ENCODE peak calls at places on chromosomes 12 and 14, in ten cellular contexts. Z is SK-N-SH, C is neural progenitor cell, Y is mammary epithelial cell, A is heart right ventricle, U is small intestine, N is colonic mucosa, J is H1, X is aorta, Q is IMR-90. V is an unnamed sample.

GRCh38 chr14:80426686-80427085 is 215.4 kb upstream of the DIO2 start:
- DNase-seq in Y (peak; percentile 58), Z (no peak), C (no peak), N (no peak), Q (peak; percentile 52), X (no peak), J (no peak), U (no peak), A (no peak), V (no peak)

GRCh38 chr12:107558141-107558815 is 127.3 kb upstream of the PWP1 start:
- DNase-seq in X (no peak), U (no peak), N (no peak), A (no peak), Q (no peak), J (no peak), C (no peak), Z (no peak), Y (no peak), V (no peak)

GRCh38 chr12:67677166-67677565 is 28.6 kb downstream of the DYRK2 start:
- DNase-seq in J (no peak), Y (peak; percentile 25), X (no peak), Q (peak; percentile 27), A (no peak), Z (no peak), U (no peak), C (no peak), N (no peak), V (no peak)

GRCh38 chr14:100533647-100534485 is 53.4 kb downstream of the BEGAIN start:
- DNase-seq in N (peak; percentile 23), Y (no peak), J (no peak), U (peak; percentile 31), X (peak; percentile 73), Q (no peak), Z (peak; percentile 59), C (no peak), A (peak; percentile 3), V (no peak)

GRCh38 chr12:107718606-107719005 is 33.0 kb downstream of the PWP1 start:
- DNase-seq in U (no peak), Y (no peak), Z (no peak), N (no peak), J (no peak), X (no peak), Q (no peak), A (no peak), C (no peak), V (no peak)

GRCh38 chr12:104370989-104371870 is 67.7 kb downstream of the EID3 start:
- DNase-seq in C (peak; percentile 46), A (no peak), Q (peak; percentile 57), Z (no peak), X (no peak), Y (peak; percentile 31), U (no peak), N (no peak), J (no peak), V (no peak)

GRCh38 chr12:124293286-124294003 is 1.4 kb upstream of the RFLNA start:
- DNase-seq in N (peak; percentile 64), C (no peak), J (no peak), X (no peak), U (peak; percentile 43), Y (no peak), Q (no peak), Z (no peak), A (no peak), V (no peak)

GRCh38 chr14:31441273-31442110 is 15.8 kb downstream of the DTD2 start:
- DNase-seq in Q (peak; percentile 72), Z (no peak), C (no peak), N (no peak), Y (no peak), J (no peak), A (no peak), X (no peak), U (no peak), V (no peak)

GRCh38 chr12:42507031-42507430 is 82.5 kb downstream of the PRICKLE1 start:
- DNase-seq in C (no peak), Y (no peak), Q (no peak), X (no peak), J (no peak), Z (no peak), U (no peak), A (no peak), N (no peak), V (no peak)

GRCh38 chr14:59310644-59311043 is 122.2 kb downstream of the DAAM1 start:
- DNase-seq in N (no peak), J (no peak), C (no peak), Q (no peak), Y (no peak), X (no peak), A (no peak), U (no peak), Z (no peak), V (no peak)

GRCh38 chr12:116196752-116197718 is 80.5 kb downstream of the MED13L start:
- DNase-seq in Y (no peak), U (peak; percentile 64), Z (peak; percentile 12), N (peak; percentile 23), Q (no peak), X (no peak), C (no peak), A (peak; percentile 12), J (no peak), V (no peak)

GRCh38 chr12:93740721-93741120 is 63.5 kb downstream of the CRADD start:
- DNase-seq in Q (peak; percentile 6), C (no peak), N (no peak), U (peak; percentile 40), X (no peak), Y (no peak), A (no peak), Z (no peak), J (no peak), V (no peak)

GRCh38 chr12:87768884-87769283 is 260.3 kb downstream of the C12orf50 start:
- DNase-seq in N (no peak), Z (no peak), J (no peak), C (no peak), U (no peak), Y (no peak), Q (no peak), X (no peak), A (no peak), V (no peak)

GRCh38 chr14:104732355-104732804 is 8.4 kb downstream of the ADSS1 start:
- DNase-seq in U (peak; percentile 86), C (no peak), J (no peak), Y (peak; percentile 40), Z (no peak), A (peak; percentile 85), X (peak; percentile 92), Q (no peak), N (peak; percentile 93), V (no peak)

GRCh38 chr12:131949431-131950181 is at the start of gene EP400:
- DNase-seq in X (peak; percentile 99), A (peak; percentile 96), Z (peak; percentile 99), U (peak; percentile 94), Y (peak; percentile 93), N (peak; percentile 96), J (peak; percentile 94), Q (peak; percentile 90), C (peak; percentile 98), V (peak; percentile 86)

GRCh38 chr14:69106451-69106850 is 46.5 kb downstream of the DCAF5 start:
- DNase-seq in Y (no peak), U (no peak), Z (no peak), J (no peak), A (no peak), X (no peak), Q (no peak), C (no peak), N (no peak), V (no peak)

GRCh38 chr14:69101331-69101826 is 51.5 kb downstream of the DCAF5 start:
- DNase-seq in Z (peak; percentile 20), X (no peak), Q (peak; percentile 91), Y (peak; percentile 75), J (no peak), A (peak; percentile 48), U (peak; percentile 88), C (peak; percentile 44), N (peak; percentile 53), V (peak; percentile 7)

GRCh38 chr14:69107407-69108003 is 45.4 kb downstream of the DCAF5 start:
- DNase-seq in Z (peak; percentile 61), X (no peak), U (peak; percentile 68), Q (peak; percentile 71), N (peak; percentile 53), A (peak; percentile 61), Y (peak; percentile 63), C (peak; percentile 68), J (no peak), V (no peak)

GRCh38 chr14:69108358-69108757 is 44.6 kb downstream of the DCAF5 start:
- DNase-seq in U (no peak), X (no peak), Y (no peak), N (no peak), Z (no peak), C (no peak), A (no peak), Q (no peak), J (no peak), V (no peak)

DNA sequence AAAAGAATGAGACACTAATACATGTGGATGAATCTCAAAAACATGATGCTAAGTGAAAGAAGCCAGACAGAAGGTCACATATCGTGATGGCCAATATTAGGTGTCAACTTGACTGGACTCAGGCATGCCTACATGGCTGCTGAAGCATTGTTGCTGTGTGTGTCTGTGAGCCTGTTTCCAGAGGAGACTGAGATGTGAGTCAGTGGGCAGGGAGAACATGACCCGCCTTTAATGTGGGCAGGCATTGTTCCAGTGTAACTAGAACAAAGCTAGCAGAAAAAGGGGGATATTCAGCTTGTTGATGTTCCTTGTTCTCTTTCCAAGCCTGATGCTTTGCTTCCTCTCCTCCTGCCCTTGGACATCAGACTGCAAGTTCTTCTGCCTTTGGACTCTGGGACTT is 47.6 kb downstream of the DCAF5 start:
- DNase-seq in U (no peak), C (no peak), Z (no peak), N (no peak), Y (peak; percentile 75), J (no peak), A (no peak), X (no peak), Q (peak; percentile 79), V (no peak)
- H3K36me3 ChIP-seq in U (peaks cover 9% of the 10 kb centered on the region), C (peaks cover 4% of the 10 kb centered on the region), Z (peaks cover 12% of the 10 kb centered on the region), N (no peaks in the 10 kb centered on the region), Y (peaks cover 2% of the 10 kb centered on the region), J (peaks cover 2% of the 10 kb centered on the region), A (no peaks in the 10 kb centered on the region), X (no peaks in the 10 kb centered on the region), Q (peaks cover 2% of the 10 kb centered on the region), V (peaks cover 4% of the 10 kb centered on the region)

GRCh38 chr12:32666018-32666417 is 13.1 kb upstream of the DNM1L start:
- DNase-seq in Z (no peak), C (no peak), N (no peak), Q (no peak), Y (no peak), U (no peak), A (no peak), J (peak; percentile 39), X (no peak), V (no peak)
- H3K4me3 ChIP-seq in Z (no peak overlapping the region), C (no peak overlapping the region), N (no peak overlapping the region), Q (no peak overlapping the region), Y (no peak overlapping the region), U (no peak overlapping the region), A (no peak overlapping the region), J (no peak overlapping the region), X (no peak overlapping the region), V (no peak overlapping the region)

GRCh38 chr12:101338087-101338486 is 58.2 kb downstream of the UTP20 start:
- DNase-seq in X (no peak), J (no peak), Y (no peak), N (no peak), A (no peak), C (no peak), Q (no peak), U (no peak), Z (no peak), V (no peak)
- H3K36me3 ChIP-seq in X (peaks cover 5% of the 10 kb centered on the region), J (peaks cover 45% of the 10 kb centered on the region), Y (peaks cover 31% of the 10 kb centered on the region), N (no peaks in the 10 kb centered on the region), A (no peaks in the 10 kb centered on the region), C (peaks cover 11% of the 10 kb centered on the region), Q (peaks cover 13% of the 10 kb centered on the region), U (peaks cover 5% of the 10 kb centered on the region), Z (peaks cover 50% of the 10 kb centered on the region), V (peaks cover 5% of the 10 kb centered on the region)

GRCh38 chr12:49336645-49337584 is at the start of gene C1QL4:
- DNase-seq in Z (peak; percentile 99), N (peak; percentile 88), A (peak; percentile 81), U (peak; percentile 63), J (peak; percentile 99), Q (peak; percentile 52), Y (peak; percentile 50), C (peak; percentile 94), X (peak; percentile 96), V (peak; percentile 86)
- H3K4me3 ChIP-seq in Z (peak within 1 kb of the TSS; percentile 97), N (peak within 1 kb of the TSS; percentile 29), A (peak within 1 kb of the TSS; percentile 5), U (peak within 1 kb of the TSS; percentile 13), J (peak within 1 kb of the TSS; percentile 34), Q (peak within 1 kb of the TSS; percentile 57), Y (peak within 1 kb of the TSS; percentile 57), C (peak within 1 kb of the TSS; percentile 40), X (peak within 1 kb of the TSS; percentile 31), V (peak within 1 kb of the TSS; percentile 46)